ENCODE peak calls at places on chromosomes 6 and 20, in eight cellular contexts. One of them, this sample, is unnamed.

GRCh38 chr6:7669742-7670141 is 56.2 kb upstream of the BMP6 start:
- DNase-seq in B cell: no peak
- DNase-seq in A673: no peak
- DNase-seq in AG04450: no peak
- DNase-seq in activated B cell treated with CpG ODN at 0.5 μM for 24 hours: no peak
- DNase-seq in fibroblast of the aortic adventitia: no peak
- DNase-seq in CD4-positive, alpha-beta T cell: no peak
- DNase-seq in fibroblast of lung: no peak
- DNase-seq in this sample: no peak

GRCh38 chr6:137518584-137518983 is 24.4 kb upstream of the OLIG3 start:
- DNase-seq in B cell: no peak
- DNase-seq in A673: no peak
- DNase-seq in AG04450: no peak
- DNase-seq in activated B cell treated with CpG ODN at 0.5 μM for 24 hours: no peak
- DNase-seq in fibroblast of the aortic adventitia: no peak
- DNase-seq in CD4-positive, alpha-beta T cell: no peak
- DNase-seq in fibroblast of lung: no peak
- DNase-seq in this sample: no peak

GRCh38 chr20:60304026-60304590 is 345.9 kb downstream of the CDH26 start:
- DNase-seq in B cell: no peak
- DNase-seq in A673: no peak
- DNase-seq in AG04450: no peak
- DNase-seq in activated B cell treated with CpG ODN at 0.5 μM for 24 hours: no peak
- DNase-seq in fibroblast of the aortic adventitia: no peak
- DNase-seq in CD4-positive, alpha-beta T cell: no peak
- DNase-seq in fibroblast of lung: no peak
- DNase-seq in this sample: no peak

GRCh38 chr20:62183426-62184142 is 756 bp downstream of the MTG2 start:
- DNase-seq in B cell: no peak
- DNase-seq in A673: no peak
- DNase-seq in AG04450: no peak
- DNase-seq in activated B cell treated with CpG ODN at 0.5 μM for 24 hours: no peak
- DNase-seq in fibroblast of the aortic adventitia: peak
- DNase-seq in CD4-positive, alpha-beta T cell: no peak
- DNase-seq in fibroblast of lung: no peak
- DNase-seq in this sample: no peak

GRCh38 chr20:47188540-47188939 is 168.0 kb downstream of the ZMYND8 start:
- DNase-seq in B cell: no peak
- DNase-seq in A673: no peak
- DNase-seq in AG04450: no peak
- DNase-seq in activated B cell treated with CpG ODN at 0.5 μM for 24 hours: no peak
- DNase-seq in fibroblast of the aortic adventitia: peak
- DNase-seq in CD4-positive, alpha-beta T cell: no peak
- DNase-seq in fibroblast of lung: no peak
- DNase-seq in this sample: no peak

GRCh38 chr6:37990762-37991525 is 171.4 kb downstream of the ZFAND3 start:
- DNase-seq in B cell: no peak
- DNase-seq in A673: peak
- DNase-seq in AG04450: peak
- DNase-seq in activated B cell treated with CpG ODN at 0.5 μM for 24 hours: no peak
- DNase-seq in fibroblast of the aortic adventitia: peak
- DNase-seq in CD4-positive, alpha-beta T cell: no peak
- DNase-seq in fibroblast of lung: peak
- DNase-seq in this sample: no peak

GRCh38 chr20:6898928-6899327 is 131.4 kb downstream of the BMP2 start:
- DNase-seq in B cell: no peak
- DNase-seq in A673: no peak
- DNase-seq in AG04450: no peak
- DNase-seq in activated B cell treated with CpG ODN at 0.5 μM for 24 hours: no peak
- DNase-seq in fibroblast of the aortic adventitia: no peak
- DNase-seq in CD4-positive, alpha-beta T cell: no peak
- DNase-seq in fibroblast of lung: no peak
- DNase-seq in this sample: no peak

GRCh38 chr6:162478191-162478642 is 249.3 kb downstream of the PRKN start:
- DNase-seq in B cell: no peak
- DNase-seq in A673: no peak
- DNase-seq in AG04450: no peak
- DNase-seq in activated B cell treated with CpG ODN at 0.5 μM for 24 hours: no peak
- DNase-seq in fibroblast of the aortic adventitia: no peak
- DNase-seq in CD4-positive, alpha-beta T cell: no peak
- DNase-seq in fibroblast of lung: no peak
- DNase-seq in this sample: no peak

GRCh38 chr6:83847179-83847578 is 6.0 kb upstream of the RIPPLY2 start:
- DNase-seq in B cell: no peak
- DNase-seq in A673: no peak
- DNase-seq in AG04450: no peak
- DNase-seq in activated B cell treated with CpG ODN at 0.5 μM for 24 hours: no peak
- DNase-seq in fibroblast of the aortic adventitia: no peak
- DNase-seq in CD4-positive, alpha-beta T cell: no peak
- DNase-seq in fibroblast of lung: no peak
- DNase-seq in this sample: no peak

GRCh38 chr20:46062151-46062550 is 27.6 kb downstream of the NCOA5 start:
- DNase-seq in B cell: no peak
- DNase-seq in A673: no peak
- DNase-seq in AG04450: no peak
- DNase-seq in activated B cell treated with CpG ODN at 0.5 μM for 24 hours: no peak
- DNase-seq in fibroblast of the aortic adventitia: no peak
- DNase-seq in CD4-positive, alpha-beta T cell: no peak
- DNase-seq in fibroblast of lung: no peak
- DNase-seq in this sample: no peak

GRCh38 chr6:34005845-34006644 is 139.8 kb downstream of the GRM4 start:
- DNase-seq in B cell: no peak
- DNase-seq in A673: no peak
- DNase-seq in AG04450: no peak
- DNase-seq in activated B cell treated with CpG ODN at 0.5 μM for 24 hours: no peak
- DNase-seq in fibroblast of the aortic adventitia: no peak
- DNase-seq in CD4-positive, alpha-beta T cell: no peak
- DNase-seq in fibroblast of lung: no peak
- DNase-seq in this sample: no peak

GRCh38 chr6:14270925-14271791 is 153.6 kb downstream of the CD83 start:
- DNase-seq in B cell: peak
- DNase-seq in A673: no peak
- DNase-seq in AG04450: peak
- DNase-seq in activated B cell treated with CpG ODN at 0.5 μM for 24 hours: no peak
- DNase-seq in fibroblast of the aortic adventitia: peak
- DNase-seq in CD4-positive, alpha-beta T cell: peak
- DNase-seq in fibroblast of lung: peak
- DNase-seq in this sample: no peak

GRCh38 chr6:79042799-79043126 is 35.3 kb downstream of the PHIP start:
- DNase-seq in B cell: no peak
- DNase-seq in A673: no peak
- DNase-seq in AG04450: no peak
- DNase-seq in activated B cell treated with CpG ODN at 0.5 μM for 24 hours: no peak
- DNase-seq in fibroblast of the aortic adventitia: no peak
- DNase-seq in CD4-positive, alpha-beta T cell: no peak
- DNase-seq in fibroblast of lung: no peak
- DNase-seq in this sample: no peak

GRCh38 chr6:164142312-164142711 is 727.8 kb downstream of the QKI start:
- DNase-seq in B cell: no peak
- DNase-seq in A673: no peak
- DNase-seq in AG04450: no peak
- DNase-seq in activated B cell treated with CpG ODN at 0.5 μM for 24 hours: no peak
- DNase-seq in fibroblast of the aortic adventitia: no peak
- DNase-seq in CD4-positive, alpha-beta T cell: no peak
- DNase-seq in fibroblast of lung: no peak
- DNase-seq in this sample: no peak

GRCh38 chr20:38450412-38450975 is 15.4 kb upstream of the SNHG17 start:
- DNase-seq in B cell: no peak
- DNase-seq in A673: no peak
- DNase-seq in AG04450: no peak
- DNase-seq in activated B cell treated with CpG ODN at 0.5 μM for 24 hours: no peak
- DNase-seq in fibroblast of the aortic adventitia: peak
- DNase-seq in CD4-positive, alpha-beta T cell: no peak
- DNase-seq in fibroblast of lung: no peak
- DNase-seq in this sample: no peak

GRCh38 chr6:113433506-113433991 is 423.6 kb upstream of the MARCKS start:
- DNase-seq in B cell: no peak
- DNase-seq in A673: peak
- DNase-seq in AG04450: peak
- DNase-seq in activated B cell treated with CpG ODN at 0.5 μM for 24 hours: no peak
- DNase-seq in fibroblast of the aortic adventitia: peak
- DNase-seq in CD4-positive, alpha-beta T cell: no peak
- DNase-seq in fibroblast of lung: peak
- DNase-seq in this sample: peak

GRCh38 chr6:38151580-38152500 is 332.3 kb downstream of the ZFAND3 start:
- DNase-seq in B cell: no peak
- DNase-seq in A673: no peak
- DNase-seq in AG04450: no peak
- DNase-seq in activated B cell treated with CpG ODN at 0.5 μM for 24 hours: no peak
- DNase-seq in fibroblast of the aortic adventitia: no peak
- DNase-seq in CD4-positive, alpha-beta T cell: no peak
- DNase-seq in fibroblast of lung: no peak
- DNase-seq in this sample: no peak

GRCh38 chr6:124535746-124536145 is 426.5 kb upstream of the RNF217 start:
- DNase-seq in B cell: no peak
- DNase-seq in A673: no peak
- DNase-seq in AG04450: no peak
- DNase-seq in activated B cell treated with CpG ODN at 0.5 μM for 24 hours: no peak
- DNase-seq in fibroblast of the aortic adventitia: no peak
- DNase-seq in CD4-positive, alpha-beta T cell: no peak
- DNase-seq in fibroblast of lung: peak
- DNase-seq in this sample: no peak

GRCh38 chr20:1184638-1185315 is at the start of gene TMEM74B:
- DNase-seq in B cell: peak
- DNase-seq in A673: no peak
- DNase-seq in AG04450: no peak
- DNase-seq in activated B cell treated with CpG ODN at 0.5 μM for 24 hours: no peak
- DNase-seq in fibroblast of the aortic adventitia: no peak
- DNase-seq in CD4-positive, alpha-beta T cell: no peak
- DNase-seq in fibroblast of lung: no peak
- DNase-seq in this sample: no peak

GRCh38 chr20:38094373-38094775 is 60.8 kb downstream of the RPRD1B start:
- DNase-seq in B cell: peak
- DNase-seq in A673: peak
- DNase-seq in AG04450: no peak
- DNase-seq in activated B cell treated with CpG ODN at 0.5 μM for 24 hours: no peak
- DNase-seq in fibroblast of the aortic adventitia: peak
- DNase-seq in CD4-positive, alpha-beta T cell: no peak
- DNase-seq in fibroblast of lung: peak
- DNase-seq in this sample: no peak

GRCh38 chr6:82570083-82570482 is 206.5 kb downstream of the TPBG start:
- DNase-seq in B cell: no peak
- DNase-seq in A673: peak
- DNase-seq in AG04450: no peak
- DNase-seq in activated B cell treated with CpG ODN at 0.5 μM for 24 hours: no peak
- DNase-seq in fibroblast of the aortic adventitia: peak
- DNase-seq in CD4-positive, alpha-beta T cell: no peak
- DNase-seq in fibroblast of lung: no peak
- DNase-seq in this sample: no peak

DNA sequence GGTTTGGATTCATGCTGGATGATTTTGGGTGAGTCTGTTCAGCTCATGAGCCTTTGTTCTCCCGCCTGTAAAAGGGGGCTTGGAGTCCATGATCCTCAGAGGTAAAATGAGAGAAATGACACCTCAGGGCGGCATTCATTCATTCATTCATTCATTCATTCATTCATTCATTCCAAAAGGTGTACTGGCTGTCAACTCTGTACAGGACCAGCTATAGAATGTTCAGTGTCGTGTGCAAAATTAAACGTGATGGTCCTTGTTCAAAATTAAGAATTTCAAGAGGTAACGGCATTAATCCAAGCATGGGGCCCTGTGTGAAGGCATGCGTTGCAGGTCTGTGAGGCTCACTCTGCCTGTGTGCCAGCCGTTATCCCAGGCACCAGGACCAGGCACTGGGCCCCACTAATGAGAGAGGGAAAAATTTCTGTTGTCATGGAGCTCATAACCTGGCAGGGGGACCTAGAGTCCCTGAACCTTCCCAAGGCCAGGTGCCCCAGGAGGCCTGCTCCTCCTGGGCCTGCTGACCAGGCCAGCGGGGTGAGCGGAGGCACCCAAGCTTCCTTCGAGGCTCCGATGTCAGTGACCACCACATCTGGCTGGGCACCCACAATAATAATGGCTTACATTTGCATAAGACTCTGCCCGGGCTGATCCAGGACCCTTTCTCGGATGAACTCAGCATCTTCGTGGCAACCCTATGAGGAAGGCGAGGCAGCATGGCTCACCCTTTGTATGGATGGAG is 53.2 kb downstream of the CEBPB start:
- DNase-seq in B cell: no peak
- DNase-seq in A673: no peak
- DNase-seq in AG04450: no peak
- DNase-seq in activated B cell treated with CpG ODN at 0.5 μM for 24 hours: no peak
- DNase-seq in fibroblast of the aortic adventitia: no peak
- DNase-seq in CD4-positive, alpha-beta T cell: no peak
- DNase-seq in fibroblast of lung: no peak
- DNase-seq in this sample: no peak
- TF ChIP-seq CTCF in B cell: no peak
- TF ChIP-seq CTCF in A673: no peak
- TF ChIP-seq CTCF in AG04450: no peak
- TF ChIP-seq CTCF in activated B cell treated with CpG ODN at 0.5 μM for 24 hours: no peak
- TF ChIP-seq CTCF in fibroblast of the aortic adventitia: no peak
- TF ChIP-seq CTCF in CD4-positive, alpha-beta T cell: no peak
- TF ChIP-seq CTCF in fibroblast of lung: no peak
- TF ChIP-seq CTCF in this sample: no peak

GRCh38 chr6:4800662-4801061 is 24.5 kb downstream of the CDYL start:
- DNase-seq in B cell: no peak
- DNase-seq in A673: no peak
- DNase-seq in AG04450: no peak
- DNase-seq in activated B cell treated with CpG ODN at 0.5 μM for 24 hours: no peak
- DNase-seq in fibroblast of the aortic adventitia: no peak
- DNase-seq in CD4-positive, alpha-beta T cell: no peak
- DNase-seq in fibroblast of lung: no peak
- DNase-seq in this sample: no peak
- TF ChIP-seq CTCF in B cell: no peak
- TF ChIP-seq CTCF in A673: no peak
- TF ChIP-seq CTCF in AG04450: no peak
- TF ChIP-seq CTCF in activated B cell treated with CpG ODN at 0.5 μM for 24 hours: no peak
- TF ChIP-seq CTCF in fibroblast of the aortic adventitia: no peak
- TF ChIP-seq CTCF in CD4-positive, alpha-beta T cell: no peak
- TF ChIP-seq CTCF in fibroblast of lung: no peak
- TF ChIP-seq CTCF in this sample: no peak

DNA sequence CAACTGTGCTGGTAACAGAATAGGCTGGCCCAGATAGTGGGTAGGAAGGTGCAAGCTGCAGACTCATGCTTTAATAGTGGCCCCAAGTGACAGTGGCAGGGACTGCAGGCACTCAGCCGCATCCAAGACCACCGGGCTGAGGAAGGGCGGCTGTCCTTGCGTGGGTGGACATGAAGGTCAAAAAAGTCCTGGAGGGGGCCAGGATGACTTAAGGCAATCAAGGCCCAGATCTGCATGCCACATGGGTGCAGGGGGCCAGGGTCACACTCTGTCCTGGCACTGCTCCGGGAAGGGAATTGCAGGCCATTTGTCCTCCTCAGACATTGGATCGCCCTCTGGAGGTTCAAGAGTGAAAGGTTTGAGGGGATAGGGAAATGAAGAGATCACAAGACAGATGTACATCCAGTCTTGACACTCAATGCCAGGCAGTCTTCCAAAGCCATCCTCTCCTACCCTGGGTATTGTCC is 10.4 kb upstream of the VNN2 start:
- DNase-seq in B cell: peak
- DNase-seq in A673: peak
- DNase-seq in AG04450: no peak
- DNase-seq in activated B cell treated with CpG ODN at 0.5 μM for 24 hours: peak
- DNase-seq in fibroblast of the aortic adventitia: no peak
- DNase-seq in CD4-positive, alpha-beta T cell: no peak
- DNase-seq in fibroblast of lung: peak
- DNase-seq in this sample: no peak
- TF ChIP-seq CTCF in B cell: peak
- TF ChIP-seq CTCF in A673: peak
- TF ChIP-seq CTCF in AG04450: peak
- TF ChIP-seq CTCF in activated B cell treated with CpG ODN at 0.5 μM for 24 hours: peak
- TF ChIP-seq CTCF in fibroblast of the aortic adventitia: peak
- TF ChIP-seq CTCF in CD4-positive, alpha-beta T cell: peak
- TF ChIP-seq CTCF in fibroblast of lung: peak
- TF ChIP-seq CTCF in this sample: no peak

GRCh38 chr6:130743175-130743574 is 84.0 kb upstream of the SMLR1 start:
- DNase-seq in B cell: no peak
- DNase-seq in A673: peak
- DNase-seq in AG04450: no peak
- DNase-seq in activated B cell treated with CpG ODN at 0.5 μM for 24 hours: no peak
- DNase-seq in fibroblast of the aortic adventitia: no peak
- DNase-seq in CD4-positive, alpha-beta T cell: no peak
- DNase-seq in fibroblast of lung: no peak
- DNase-seq in this sample: no peak
- TF ChIP-seq CTCF in B cell: no peak
- TF ChIP-seq CTCF in A673: peak
- TF ChIP-seq CTCF in AG04450: peak
- TF ChIP-seq CTCF in activated B cell treated with CpG ODN at 0.5 μM for 24 hours: no peak
- TF ChIP-seq CTCF in fibroblast of the aortic adventitia: peak
- TF ChIP-seq CTCF in CD4-positive, alpha-beta T cell: no peak
- TF ChIP-seq CTCF in fibroblast of lung: no peak
- TF ChIP-seq CTCF in this sample: no peak

This sample was measured in mesothelial cell of epicardium.